ENCODE peak calls at places on chromosomes 12 and 14, in four cellular contexts. V is lower leg skin, I is mucosa of descending colon, M is adrenal gland. Y is an unnamed sample.
A peak's percentile ranks its signal among the peaks of the same experiment; 100 is the strongest.

GRCh38 chr12:50647031-50647430 is 116.9 kb upstream of the ATF1 start:
- DNase-seq in I (no peak), M (no peak), V (no peak), Y (no peak)

GRCh38 chr12:89247541-89247942 is 104.8 kb downstream of the DUSP6 start:
- DNase-seq in M (no peak), I (no peak), V (no peak), Y (no peak)

GRCh38 chr14:71319646-71320045 is 412.4 kb downstream of the PCNX1 start:
- DNase-seq in I (no peak), M (no peak), V (no peak), Y (peak; percentile 37)

GRCh38 chr12:121038861-121039654 is at the start of gene OASL:
- DNase-seq in I (peak; percentile 71), M (peak; percentile 54), V (no peak), Y (peak; percentile 71)

GRCh38 chr12:54053625-54054441 is at the start of gene HOXC4:
- DNase-seq in V (no peak), I (no peak), M (peak; percentile 57), Y (no peak)

GRCh38 chr14:73757876-73758391 is 43.8 kb upstream of the PNMA1 start:
- DNase-seq in M (no peak), I (peak; percentile 53), V (peak; percentile 88), Y (no peak)

GRCh38 chr12:64900540-64900939 is 76.1 kb downstream of the TBC1D30 start:
- DNase-seq in I (no peak), V (no peak), M (no peak), Y (no peak)

GRCh38 chr14:34027990-34028490 is 77.2 kb upstream of the EGLN3 start:
- DNase-seq in V (no peak), M (no peak), I (no peak), Y (no peak)

GRCh38 chr12:55818140-55818728 is 393 bp downstream of the ORMDL2 start:
- DNase-seq in I (no peak), V (no peak), M (no peak), Y (no peak)

GRCh38 chr12:61367281-61367785 is 892.9 kb upstream of the USP15 start:
- DNase-seq in V (no peak), M (no peak), I (no peak), Y (no peak)

GRCh38 chr12:8647968-8648367 is 14.7 kb downstream of the MFAP5 start:
- DNase-seq in I (no peak), M (no peak), V (no peak), Y (no peak)

GRCh38 chr12:92928962-92929915 is at the start of gene EEA1:
- DNase-seq in I (peak; percentile 98), M (peak; percentile 98), V (peak; percentile 99), Y (peak; percentile 96)

GRCh38 chr12:92928431-92928961 is 599 bp downstream of the EEA1 start:
- DNase-seq in V (peak; percentile 89), I (no peak), M (peak; percentile 42), Y (peak; percentile 37)

GRCh38 chr12:92927436-92928116 is 1.5 kb downstream of the EEA1 start:
- DNase-seq in I (no peak), V (no peak), M (no peak), Y (peak; percentile 37)

GRCh38 chr12:92930421-92930820 is 1.3 kb upstream of the EEA1 start:
- DNase-seq in M (no peak), V (no peak), I (no peak), Y (no peak)

DNA sequence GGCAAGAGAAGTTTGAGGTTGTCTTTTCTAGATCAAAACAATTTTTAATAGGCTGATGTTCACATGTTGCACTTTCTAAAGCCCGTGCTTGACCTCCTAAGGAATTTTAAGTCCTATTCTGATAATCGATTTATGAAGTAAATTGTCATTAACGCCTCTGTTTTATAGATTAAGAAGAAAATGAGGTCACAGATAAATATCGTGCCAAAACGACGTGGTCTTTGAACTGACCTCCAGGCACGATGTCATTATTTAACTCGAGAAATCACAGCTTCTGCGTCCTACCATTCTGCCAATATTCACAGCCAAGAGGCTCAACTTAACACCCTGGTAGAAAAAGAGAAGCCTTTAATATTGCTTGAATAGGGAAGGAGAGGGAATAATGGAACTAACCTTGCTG is 862 bp upstream of the EEA1 start:
- DNase-seq in M (no peak), I (no peak), V (no peak), Y (peak; percentile 46)
- H3K4me3 ChIP-seq in M (peak overlapping the region; percentile 48), I (peak overlapping the region; percentile 66), V (peak overlapping the region; percentile 49), Y (peak overlapping the region; percentile 69)

GRCh38 chr14:51067306-51067705 is 27.6 kb downstream of the TRIM9 start:
- DNase-seq in I (no peak), V (no peak), M (no peak), Y (no peak)
- H3K4me3 ChIP-seq in I (no peak overlapping the region), V (no peak overlapping the region), M (no peak overlapping the region), Y (no peak overlapping the region)

DNA sequence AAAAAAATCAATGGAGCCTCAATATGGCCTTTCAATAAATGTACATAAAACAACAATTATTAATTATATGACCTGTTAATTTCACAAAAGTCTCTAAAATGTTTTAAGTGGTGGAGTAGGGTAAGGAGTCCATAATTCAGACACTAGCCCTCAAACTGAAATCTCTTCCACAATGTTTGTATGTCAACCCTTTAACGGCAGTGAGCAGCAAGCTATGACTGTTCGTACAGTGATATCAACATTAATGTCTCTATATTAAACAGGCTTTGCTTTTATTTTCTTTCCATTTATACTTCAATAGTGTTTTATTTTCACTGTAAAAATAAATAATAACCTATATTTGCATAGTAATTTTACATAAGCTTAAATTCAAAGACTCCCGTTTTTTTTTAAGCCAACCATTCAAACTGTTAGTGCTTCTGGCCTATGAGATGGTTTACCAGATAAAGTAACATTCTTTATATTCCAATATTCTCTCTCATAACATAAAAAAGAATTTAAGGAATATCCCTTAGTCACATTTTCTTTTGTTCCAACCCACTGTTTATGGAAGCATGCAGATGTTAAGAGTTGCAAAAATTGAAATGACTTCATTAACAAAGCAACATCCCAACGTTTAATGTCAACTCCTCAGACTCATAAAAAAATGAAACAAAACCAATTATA is 2.4 kb downstream of the CDK17 start:
- DNase-seq in M (no peak), I (no peak), V (no peak), Y (no peak)
- H3K4me3 ChIP-seq in M (no peak overlapping the region), I (no peak overlapping the region), V (no peak overlapping the region), Y (no peak overlapping the region)

GRCh38 chr12:116739381-116739887 is 1.3 kb downstream of the RNFT2 start:
- DNase-seq in V (no peak), I (no peak), M (no peak), Y (no peak)
- H3K4me3 ChIP-seq in V (no peak overlapping the region), I (no peak overlapping the region), M (no peak overlapping the region), Y (no peak overlapping the region)

Y was measured in small intestine.